ENCODE peak calls at places on chromosomes 3 and 15, in eight cellular contexts. J is breast epithelium, P is A549, T is psoas muscle, W is tibial nerve, B is stomach, R is left ventricle myocardium inferior, I is OCI-LY7. Y is an unnamed sample.

GRCh38 chr15:93130111-93130510 is 41.1 kb upstream of the RGMA start:
- DNase-seq in P (no peak), J (no peak), R (no peak), T (no peak), B (no peak), I (no peak), W (no peak), Y (no peak)

GRCh38 chr3:107438671-107439070 is 61.4 kb downstream of the CCDC54 start:
- DNase-seq in W (no peak), R (no peak), B (peak; percentile 58), P (no peak), I (no peak), J (no peak), T (no peak), Y (no peak)

GRCh38 chr15:47812436-47813109 is 95.3 kb downstream of the SEMA6D start:
- DNase-seq in I (no peak), P (peak; percentile 74), J (no peak), T (no peak), B (no peak), W (no peak), R (no peak), Y (no peak)

GRCh38 chr3:193778676-193779075 is 185.7 kb downstream of the OPA1 start:
- DNase-seq in P (no peak), I (no peak), B (no peak), W (no peak), R (no peak), J (no peak), T (no peak), Y (no peak)

GRCh38 chr15:90950676-90951075 is 4.0 kb upstream of the RCCD1 start:
- DNase-seq in I (no peak), J (no peak), R (no peak), W (no peak), B (no peak), P (no peak), T (no peak), Y (no peak)

GRCh38 chr3:100698736-100699135 is 10.6 kb upstream of the TFG start:
- DNase-seq in I (no peak), R (no peak), W (no peak), P (no peak), B (no peak), T (no peak), J (no peak), Y (no peak)

GRCh38 chr3:132549890-132550578 is 47.0 kb upstream of the ACKR4 start:
- DNase-seq in J (no peak), I (no peak), B (no peak), T (no peak), W (no peak), P (no peak), R (no peak), Y (no peak)

GRCh38 chr15:90463381-90463780 is 66.3 kb upstream of the CRTC3 start:
- DNase-seq in T (no peak), R (no peak), W (no peak), I (no peak), B (no peak), J (no peak), P (peak; percentile 14), Y (no peak)

GRCh38 chr15:75578948-75579908 is at the start of gene PTPN9:
- DNase-seq in W (peak; percentile 61), J (peak; percentile 76), T (peak; percentile 81), B (peak; percentile 77), I (peak; percentile 87), P (peak; percentile 82), R (peak; percentile 84), Y (peak; percentile 90)

GRCh38 chr15:75029378-75030022 is 6.1 kb downstream of the PPCDC start:
- DNase-seq in P (peak; percentile 87), B (peak; percentile 96), J (peak; percentile 92), R (peak; percentile 94), I (peak; percentile 88), T (peak; percentile 92), W (peak; percentile 97), Y (peak; percentile 94)

GRCh38 chr15:60006808-60007346 is 2.8 kb downstream of the FOXB1 start:
- DNase-seq in P (no peak), B (no peak), W (no peak), J (no peak), T (no peak), I (no peak), R (no peak), Y (no peak)

GRCh38 chr3:12967751-12968209 is 105.4 kb downstream of the IQSEC1 start:
- DNase-seq in T (peak; percentile 91), I (peak; percentile 86), P (peak; percentile 89), W (peak; percentile 88), J (peak; percentile 87), R (peak; percentile 91), B (peak; percentile 92), Y (peak; percentile 96)

GRCh38 chr3:126346466-126346865 is 10.7 kb downstream of the KLF15 start:
- DNase-seq in R (no peak), B (no peak), P (no peak), W (no peak), T (no peak), J (no peak), I (no peak), Y (peak; percentile 27)

GRCh38 chr15:39084683-39085530 is 496.0 kb upstream of the THBS1 start:
- DNase-seq in I (no peak), R (peak; percentile 24), B (no peak), W (no peak), J (no peak), P (peak; percentile 52), T (no peak), Y (no peak)

GRCh38 chr15:63826513-63826912 is 7.2 kb downstream of the HERC1 start:
- DNase-seq in R (no peak), W (no peak), T (no peak), B (no peak), J (no peak), P (peak; percentile 62), I (peak; percentile 57), Y (no peak)

GRCh38 chr3:87727783-87728182 is 331.0 kb downstream of the CGGBP1 start:
- DNase-seq in R (no peak), J (no peak), P (no peak), T (no peak), B (no peak), W (no peak), I (no peak), Y (no peak)

GRCh38 chr3:2659896-2660295 is 450.3 kb downstream of the IL5RA start:
- DNase-seq in R (no peak), B (no peak), J (no peak), P (no peak), W (no peak), T (no peak), I (no peak), Y (no peak)

GRCh38 chr3:59482684-59483083 is 432.9 kb upstream of the CFAP20DC start:
- DNase-seq in J (no peak), R (no peak), P (no peak), B (no peak), T (no peak), W (no peak), I (no peak), Y (no peak)

DNA sequence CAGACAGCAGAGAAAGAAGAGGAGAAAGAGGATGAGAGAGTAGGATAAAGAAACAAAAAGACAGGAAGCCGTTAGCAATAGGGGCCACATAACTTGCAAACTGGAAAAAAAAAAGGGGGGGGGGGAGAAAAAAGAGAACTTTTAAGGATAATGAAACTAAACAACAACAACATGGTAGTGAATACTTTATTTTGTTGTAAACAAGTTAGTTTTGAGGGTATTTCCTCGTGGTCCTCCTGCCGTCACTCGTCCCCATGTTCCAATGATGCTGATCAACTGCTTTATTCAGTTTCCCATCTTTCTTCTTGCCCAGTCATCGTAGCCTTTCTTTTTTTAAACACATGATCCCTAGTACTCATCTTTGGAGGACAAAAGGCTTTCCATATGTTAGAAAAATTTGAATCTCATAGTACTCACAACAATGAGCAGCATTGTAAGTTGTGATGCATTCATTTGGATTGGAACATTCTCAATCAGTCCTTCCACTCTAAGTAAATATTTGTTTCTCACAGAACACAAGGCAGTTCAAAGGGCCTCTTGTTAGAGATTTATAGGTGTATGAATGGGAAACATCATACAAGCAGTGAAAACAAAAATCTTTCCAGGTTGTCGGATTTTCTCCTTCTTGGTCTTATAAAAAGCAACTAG is 8.5 kb downstream of the TM4SF1 start:
- DNase-seq in P (peak; percentile 69), R (no peak), W (no peak), T (no peak), I (no peak), J (no peak), B (no peak), Y (no peak)
- H3K4me1 ChIP-seq in P (peaks cover 79% of the 10 kb centered on the region), R (peaks cover 62% of the 10 kb centered on the region), W (peaks cover 54% of the 10 kb centered on the region), T (peaks cover 20% of the 10 kb centered on the region), I (no peaks in the 10 kb centered on the region), J (peaks cover 12% of the 10 kb centered on the region), B (peaks cover 52% of the 10 kb centered on the region), Y (peaks cover 32% of the 10 kb centered on the region)

DNA sequence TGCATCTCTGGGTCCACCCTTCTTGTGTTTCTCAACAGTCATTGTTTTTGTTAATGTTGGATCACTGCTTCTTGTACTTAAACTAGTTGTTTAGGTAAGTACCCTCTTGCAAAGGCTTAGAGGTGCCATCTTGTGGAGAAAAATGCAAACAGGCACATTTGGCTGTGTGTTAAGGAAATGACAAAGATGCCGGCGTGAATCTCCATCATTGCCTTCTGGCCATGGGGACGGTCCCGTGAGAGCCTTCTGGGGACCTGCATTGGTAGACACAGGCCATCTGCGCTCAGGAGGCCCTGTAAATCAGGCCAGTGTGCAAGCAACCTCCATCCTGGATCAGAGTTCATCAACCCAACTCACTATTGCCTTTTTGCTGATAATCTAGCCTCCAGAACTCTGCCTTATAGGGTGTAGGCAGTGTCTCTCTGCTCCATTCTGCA is 158.6 kb upstream of the NR2E3 start:
- DNase-seq in T (no peak), W (no peak), R (no peak), P (peak; percentile 86), B (peak; percentile 50), J (no peak), I (peak; percentile 45), Y (no peak)
- TF ChIP-seq CTCF in T (peak; percentile 30), W (no peak), R (peak; percentile 62), P (peak; percentile 87), B (no peak), J (peak; percentile 33), I (peak; percentile 78), Y (peak; percentile 57)

GRCh38 chr15:100194955-100195354 is 146.8 kb downstream of the ADAMTS17 start:
- DNase-seq in J (no peak), I (no peak), W (no peak), T (no peak), R (no peak), B (no peak), P (no peak), Y (no peak)
- H3K9me3 ChIP-seq in J (no peaks in the 10 kb centered on the region), I (no peaks in the 10 kb centered on the region), W (no peaks in the 10 kb centered on the region), T (no peaks in the 10 kb centered on the region), R (no peaks in the 10 kb centered on the region), B (no peaks in the 10 kb centered on the region), P (no peaks in the 10 kb centered on the region), Y (no peaks in the 10 kb centered on the region)

DNA sequence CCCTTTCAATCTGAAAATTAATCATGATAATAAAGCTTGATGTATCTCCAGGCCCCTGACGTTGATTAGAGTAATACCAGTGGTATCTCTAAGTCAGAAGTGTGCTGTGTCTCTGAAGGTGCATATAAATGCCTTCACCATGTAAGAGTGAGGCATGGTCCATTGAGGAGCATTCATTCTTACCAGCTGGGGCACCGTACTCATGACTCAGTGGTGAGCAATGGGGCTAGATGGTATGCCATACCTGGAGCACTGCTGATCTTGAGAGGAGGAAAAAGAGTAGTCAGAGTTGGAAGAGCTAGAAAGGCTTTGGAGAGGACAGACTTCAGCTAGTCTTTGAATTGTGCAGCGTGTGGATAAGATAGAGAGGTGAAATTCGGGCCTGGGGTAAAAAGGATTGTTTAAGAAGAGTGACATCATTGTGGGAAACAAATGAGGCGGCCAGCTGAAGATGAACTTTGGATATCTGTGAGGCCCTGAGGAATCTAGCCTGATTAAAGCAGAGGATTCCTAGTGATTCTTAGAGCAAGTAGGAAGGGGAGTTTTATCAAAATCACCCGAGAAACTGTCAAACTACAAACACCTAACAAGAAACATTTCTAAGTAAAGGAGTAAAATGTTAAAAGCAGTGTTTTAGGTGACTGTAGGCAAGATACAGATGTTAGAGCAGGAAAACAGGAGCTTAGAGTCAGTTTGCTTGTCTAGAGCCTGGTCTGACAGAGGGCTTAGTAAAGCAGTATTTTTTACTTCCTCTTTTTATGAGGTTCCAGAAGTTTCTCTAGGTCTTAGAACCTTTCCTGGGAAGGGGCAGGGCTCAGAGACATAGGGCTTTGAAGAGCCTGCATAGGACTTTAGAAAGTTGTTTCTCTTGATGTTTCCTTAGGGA is 13.6 kb downstream of the TMOD3 start:
- DNase-seq in P (peak; percentile 81), W (no peak), I (peak; percentile 53), R (no peak), B (no peak), T (no peak), J (no peak), Y (no peak)
- H3K4me1 ChIP-seq in P (peaks cover 92% of the 10 kb centered on the region), W (peaks cover 82% of the 10 kb centered on the region), I (peaks cover 32% of the 10 kb centered on the region), R (peaks cover 94% of the 10 kb centered on the region), B (peaks cover 80% of the 10 kb centered on the region), T (peaks cover 35% of the 10 kb centered on the region), J (no peaks in the 10 kb centered on the region), Y (peaks cover 89% of the 10 kb centered on the region)

Y was measured in upper lobe of right lung.